ENCODE peak calls at places on chromosomes 6 and 20, in seven cellular contexts. K, Q, N, B, D, W and T are unnamed samples.
A peak's percentile ranks its signal among the peaks of the same experiment; 100 is the strongest.

GRCh38 chr6:76856065-76856464 is 607.2 kb downstream of the HTR1B start:
- DNase-seq in Q (no peak), B (no peak), K (no peak), N (no peak), W (no peak), D (no peak), T (no peak)

GRCh38 chr6:34154668-34155447 is 9.0 kb upstream of the GRM4 start:
- DNase-seq in W (peak; percentile 45), N (peak; percentile 90), B (peak; percentile 50), Q (peak; percentile 14), K (peak; percentile 61), D (peak; percentile 58), T (no peak)

GRCh38 chr6:119350202-119351004 is 842 bp upstream of the MAN1A1 start:
- DNase-seq in W (peak; percentile 76), N (no peak), D (peak; percentile 29), K (no peak), Q (peak; percentile 2), B (peak; percentile 82), T (no peak)

GRCh38 chr6:119138906-119139541 is 60.6 kb upstream of the FAM184A start:
- DNase-seq in K (no peak), D (no peak), Q (no peak), W (no peak), B (peak; percentile 29), N (no peak), T (no peak)

GRCh38 chr6:148502773-148503135 is 160.1 kb downstream of the SASH1 start:
- DNase-seq in B (no peak), W (no peak), K (no peak), Q (no peak), N (no peak), D (no peak), T (no peak)

GRCh38 chr6:126258150-126258549 is 81.8 kb upstream of the CENPW start:
- DNase-seq in Q (no peak), K (no peak), D (no peak), B (no peak), W (no peak), N (no peak), T (no peak)

GRCh38 chr6:1363729-1364572 is 25.4 kb upstream of the FOXF2 start:
- DNase-seq in D (no peak), B (peak; percentile 50), K (no peak), Q (no peak), W (no peak), N (no peak), T (no peak)

GRCh38 chr20:33862709-33863403 is 51.7 kb downstream of the CHMP4B start:
- DNase-seq in N (no peak), D (peak; percentile 27), K (peak; percentile 53), B (peak; percentile 81), W (peak; percentile 37), Q (peak; percentile 69), T (no peak)

GRCh38 chr6:150308812-150309475 is 59.9 kb upstream of the IYD start:
- DNase-seq in Q (no peak), K (no peak), W (no peak), N (no peak), B (no peak), D (no peak), T (no peak)

GRCh38 chr20:64009811-64010387 is 26.1 kb upstream of the C20orf204 start:
- DNase-seq in D (no peak), N (no peak), B (no peak), K (no peak), Q (no peak), W (no peak), T (no peak)

GRCh38 chr6:99241905-99242534 is 107.5 kb downstream of the FAXC start:
- DNase-seq in Q (peak; percentile 25), N (no peak), B (peak; percentile 67), K (no peak), W (peak; percentile 2), D (no peak), T (no peak)

GRCh38 chr6:169722362-169723199 is 1.7 kb downstream of the PHF10 start:
- DNase-seq in W (no peak), Q (peak; percentile 81), N (no peak), D (peak; percentile 21), K (no peak), B (peak; percentile 78), T (no peak)

GRCh38 chr20:5039255-5039657 is 37.9 kb upstream of the SLC23A2 start:
- DNase-seq in B (no peak), N (no peak), W (peak; percentile 33), D (peak; percentile 59), Q (no peak), K (no peak), T (no peak)

GRCh38 chr6:46271107-46271506 is 100.3 kb upstream of the ENPP5 start:
- DNase-seq in Q (no peak), N (no peak), W (no peak), B (no peak), K (no peak), D (no peak), T (no peak)

GRCh38 chr20:44692932-44693476 is 22.2 kb upstream of the CCN5 start:
- DNase-seq in W (no peak), K (no peak), Q (peak; percentile 99), D (no peak), N (no peak), B (peak; percentile 94), T (peak; percentile 95)

GRCh38 chr20:8535403-8536003 is 403.4 kb downstream of the PLCB1 start:
- DNase-seq in W (no peak), K (no peak), Q (no peak), B (peak; percentile 34), N (no peak), D (no peak), T (no peak)

GRCh38 chr6:49423817-49424216 is 39.2 kb downstream of the MMUT start:
- DNase-seq in W (no peak), D (no peak), B (peak; percentile 33), K (no peak), Q (peak; percentile 32), N (no peak), T (no peak)

GRCh38 chr20:5745416-5745968 is 4.7 kb upstream of the SHLD1 start:
- DNase-seq in W (no peak), B (no peak), N (no peak), Q (no peak), K (no peak), D (no peak), T (no peak)

GRCh38 chr6:38459291-38459690 is 180.4 kb downstream of the BTBD9 start:
- DNase-seq in D (no peak), K (no peak), N (no peak), B (peak; percentile 85), W (no peak), Q (no peak), T (no peak)

GRCh38 chr6:3356056-3356823 is 97.5 kb downstream of the PSMG4 start:
- DNase-seq in N (no peak), K (peak; percentile 72), W (peak; percentile 63), Q (peak; percentile 79), B (peak; percentile 74), D (peak; percentile 54), T (peak; percentile 97)

GRCh38 chr6:43246301-43247114 is 3.2 kb downstream of the TTBK1 start:
- DNase-seq in W (peak; percentile 49), K (no peak), B (no peak), Q (peak; percentile 11), D (no peak), N (no peak), T (no peak)

GRCh38 chr6:107491059-107491609 is 1.2 kb downstream of the SOBP start:
- DNase-seq in K (peak; percentile 56), B (peak; percentile 47), Q (no peak), N (peak; percentile 76), W (no peak), D (no peak), T (no peak)

GRCh38 chr20:7926767-7927166 is 13.5 kb downstream of the HAO1 start:
- DNase-seq in Q (peak; percentile 14), D (no peak), W (no peak), B (peak; percentile 78), K (no peak), N (no peak), T (no peak)

GRCh38 chr20:29876911-29877285 is 1380.6 kb upstream of the DEFB115 start:
- DNase-seq in Q (no peak), B (no peak), N (no peak), D (no peak), K (no peak), W (no peak), T (peak; percentile 93)

GRCh38 chr6:1437553-1438406 is 48.4 kb downstream of the FOXF2 start:
- DNase-seq in D (no peak), K (peak; percentile 29), W (no peak), Q (no peak), N (no peak), B (no peak), T (no peak)

GRCh38 chr20:44182135-44182765 is 4.7 kb downstream of the JPH2 start:
- DNase-seq in W (no peak), N (no peak), Q (no peak), K (no peak), D (no peak), B (no peak), T (no peak)

GRCh38 chr20:18323705-18324104 is 35.4 kb downstream of the ZNF133 start:
- DNase-seq in B (no peak), K (no peak), D (no peak), W (no peak), Q (no peak), N (no peak), T (no peak)

GRCh38 chr20:62238569-62239277 is 402 bp downstream of the OSBPL2 start:
- DNase-seq in B (peak; percentile 15), N (peak; percentile 71), W (peak; percentile 29), Q (no peak), K (peak; percentile 65), D (no peak), T (no peak)

GRCh38 chr20:20216941-20217340 is 151.0 kb upstream of the INSM1 start:
- DNase-seq in K (no peak), N (no peak), B (no peak), W (no peak), D (no peak), Q (no peak), T (no peak)

GRCh38 chr20:61810066-61810708 is 255.5 kb downstream of the TAF4 start:
- DNase-seq in K (no peak), N (no peak), B (no peak), W (no peak), Q (no peak), D (no peak), T (no peak)

GRCh38 chr6:26556263-26557070 is 18.3 kb downstream of the HMGN4 start:
- DNase-seq in D (peak; percentile 25), K (no peak), Q (peak; percentile 90), W (peak; percentile 35), N (no peak), B (peak; percentile 90), T (no peak)

GRCh38 chr20:38196592-38196991 is 31.5 kb upstream of the TGM2 start:
- DNase-seq in W (no peak), D (no peak), K (no peak), B (peak; percentile 87), Q (no peak), N (no peak), T (no peak)

GRCh38 chr6:154558984-154559383 is 48.5 kb upstream of the CNKSR3 start:
- DNase-seq in Q (no peak), N (no peak), B (no peak), K (no peak), D (no peak), W (no peak), T (no peak)

GRCh38 chr6:77172578-77172977 is 290.7 kb downstream of the HTR1B start:
- DNase-seq in N (no peak), Q (no peak), B (no peak), D (no peak), W (no peak), K (no peak), T (no peak)

GRCh38 chr6:139240161-139241010 is 51.4 kb downstream of the TXLNB start:
- DNase-seq in W (no peak), D (no peak), N (no peak), K (no peak), B (peak; percentile 92), Q (peak; percentile 10), T (no peak)

GRCh38 chr6:8159966-8160365 is 57.6 kb upstream of the EEF1E1 start:
- DNase-seq in K (no peak), Q (no peak), N (no peak), D (no peak), B (no peak), W (no peak), T (no peak)

GRCh38 chr6:108952776-108953486 is 104.7 kb downstream of the ARMC2 start:
- DNase-seq in W (no peak), N (no peak), Q (no peak), D (no peak), B (no peak), K (no peak), T (no peak)

GRCh38 chr20:62740286-62741141 is 31.9 kb downstream of the NTSR1 start:
- DNase-seq in Q (peak; percentile 98), B (peak; percentile 67), K (no peak), N (no peak), W (peak; percentile 97), D (peak; percentile 78), T (no peak)